ENCODE peak calls at places on chromosome 15, in nine cellular contexts. V, D, A, M, I, P, U, G and X are unnamed samples.
A peak's percentile ranks its signal among the peaks of the same experiment; 100 is the strongest.

GRCh38 chr15:34039506-34040123 is 611 bp upstream of the AVEN start:
- DNase-seq in V (no peak), D (peak; percentile 34), A (peak; percentile 45), M (peak; percentile 43), I (no peak), P (no peak), U (no peak), G (no peak), X (no peak)

GRCh38 chr15:73695773-73696640 is 11.8 kb downstream of the CD276 start:
- DNase-seq in V (no peak), D (no peak), A (no peak), M (no peak), I (no peak), P (no peak), U (no peak), G (no peak), X (no peak)

GRCh38 chr15:100705065-100705464 is 102.7 kb downstream of the ASB7 start:
- DNase-seq in V (no peak), D (no peak), A (no peak), M (no peak), I (no peak), P (no peak), U (no peak), G (peak; percentile 37), X (no peak)

GRCh38 chr15:76935620-76936019 is 4.1 kb downstream of the RCN2 start:
- DNase-seq in V (no peak), D (no peak), A (no peak), M (no peak), I (no peak), P (no peak), U (no peak), G (no peak), X (no peak)

GRCh38 chr15:77044228-77045042 is 26.5 kb downstream of the TSPAN3 start:
- DNase-seq in V (no peak), D (no peak), A (no peak), M (no peak), I (no peak), P (peak; percentile 60), U (no peak), G (no peak), X (no peak)

GRCh38 chr15:84982301-84982920 is 755 bp downstream of the PDE8A start:
- DNase-seq in V (peak; percentile 52), D (peak; percentile 44), A (peak; percentile 18), M (peak; percentile 48), I (peak; percentile 82), P (peak; percentile 38), U (peak; percentile 62), G (peak; percentile 90), X (peak; percentile 71)

GRCh38 chr15:80174017-80174746 is 21.4 kb downstream of the FAH start:
- DNase-seq in V (peak; percentile 73), D (peak; percentile 86), A (peak; percentile 83), M (peak; percentile 89), I (no peak), P (peak; percentile 88), U (peak; percentile 86), G (no peak), X (peak; percentile 92)

GRCh38 chr15:75891895-75892294 is 11.8 kb upstream of the FBXO22 start:
- DNase-seq in V (no peak), D (peak; percentile 80), A (peak; percentile 96), M (peak; percentile 87), I (no peak), P (peak; percentile 77), U (no peak), G (no peak), X (no peak)

GRCh38 chr15:65154720-65155119 is 21.1 kb upstream of the PDCD7 start:
- DNase-seq in V (no peak), D (no peak), A (no peak), M (no peak), I (no peak), P (no peak), U (no peak), G (no peak), X (no peak)
- H3K4me3 ChIP-seq in V (no peak overlapping the region), D (no peak overlapping the region), A (no peak overlapping the region), M (no peak overlapping the region), I (no peak overlapping the region), P (no peak overlapping the region), U (no peak overlapping the region), G (no peak overlapping the region), X (no peak overlapping the region)

GRCh38 chr15:89379818-89380217 is 45.2 kb upstream of the POLG start:
- DNase-seq in V (no peak), D (no peak), A (no peak), M (no peak), I (no peak), P (no peak), U (no peak), G (no peak), X (no peak)
- H3K4me3 ChIP-seq in V (peak overlapping the region; percentile 74), D (no peak overlapping the region), A (no peak overlapping the region), M (no peak overlapping the region), I (no peak overlapping the region), P (no peak overlapping the region), U (no peak overlapping the region), G (no peak overlapping the region), X (no peak overlapping the region)

GRCh38 chr15:23690015-23690414 is 2.9 kb upstream of the NDN start:
- DNase-seq in V (no peak), D (no peak), A (no peak), M (no peak), I (no peak), P (no peak), U (no peak), G (no peak), X (no peak)

GRCh38 chr15:23690450-23690852 is 3.3 kb upstream of the NDN start:
- DNase-seq in V (peak; percentile 76), D (peak; percentile 86), A (peak; percentile 61), M (peak; percentile 62), I (no peak), P (peak; percentile 76), U (peak; percentile 57), G (no peak), X (peak; percentile 82)

GRCh38 chr15:23686466-23687142 is 501 bp downstream of the NDN start:
- DNase-seq in V (peak; percentile 27), D (peak; percentile 11), A (peak; percentile 4), M (peak; percentile 11), I (peak; percentile 71), P (peak; percentile 3), U (no peak), G (no peak), X (no peak)

DNA sequence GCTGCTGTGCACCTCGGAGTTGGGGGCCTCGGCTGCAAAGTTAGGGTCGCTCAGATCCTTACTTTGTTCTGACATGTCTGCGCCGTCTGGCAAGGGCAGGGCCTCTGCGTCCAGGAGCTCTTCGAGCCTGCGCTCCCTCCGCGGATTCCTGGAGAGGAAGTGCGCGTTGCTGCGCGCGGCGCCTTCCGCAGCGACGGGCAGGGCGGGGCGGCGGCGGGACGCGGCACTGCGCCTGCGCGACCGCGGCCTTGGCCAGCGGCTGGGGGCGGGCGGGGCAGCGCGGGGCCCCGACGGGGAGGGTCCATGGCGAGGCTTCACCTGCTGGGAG is at the start of gene NDN:
- DNase-seq in V (peak; percentile 83), D (peak; percentile 68), A (peak; percentile 52), M (peak; percentile 68), I (peak; percentile 78), P (peak; percentile 57), U (peak; percentile 53), G (no peak), X (peak; percentile 48)
- H3K4me3 ChIP-seq in V (peak within 1 kb of the TSS; percentile 62), D (peak within 1 kb of the TSS; percentile 59), A (peak within 1 kb of the TSS; percentile 96), M (peak within 1 kb of the TSS; percentile 43), I (peak within 1 kb of the TSS; percentile 55), P (no peak within 1 kb of the TSS), U (peak within 1 kb of the TSS; percentile 48), G (peak within 1 kb of the TSS; percentile 15), X (peak within 1 kb of the TSS; percentile 71)

DNA sequence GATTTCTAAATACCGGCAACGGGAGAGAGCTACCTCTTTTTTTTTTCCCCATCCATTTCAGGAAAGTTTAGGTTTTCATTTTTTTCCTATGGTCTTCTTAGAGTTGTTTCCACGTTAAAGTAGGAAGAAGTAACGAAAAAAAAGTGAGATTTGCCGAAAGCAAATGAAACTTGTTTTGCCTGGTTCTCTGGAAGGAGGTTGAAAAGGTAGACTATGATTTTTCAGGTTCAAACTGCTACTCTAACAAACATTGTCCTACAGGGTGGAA is 18.6 kb upstream of the CHD2 start:
- DNase-seq in V (no peak), D (no peak), A (no peak), M (no peak), I (no peak), P (no peak), U (no peak), G (no peak), X (no peak)
- H3K4me3 ChIP-seq in V (peak overlapping the region; percentile 52), D (no peak overlapping the region), A (no peak overlapping the region), M (no peak overlapping the region), I (peak overlapping the region; percentile 62), P (no peak overlapping the region), U (peak overlapping the region; percentile 37), G (no peak overlapping the region), X (no peak overlapping the region)

DNA sequence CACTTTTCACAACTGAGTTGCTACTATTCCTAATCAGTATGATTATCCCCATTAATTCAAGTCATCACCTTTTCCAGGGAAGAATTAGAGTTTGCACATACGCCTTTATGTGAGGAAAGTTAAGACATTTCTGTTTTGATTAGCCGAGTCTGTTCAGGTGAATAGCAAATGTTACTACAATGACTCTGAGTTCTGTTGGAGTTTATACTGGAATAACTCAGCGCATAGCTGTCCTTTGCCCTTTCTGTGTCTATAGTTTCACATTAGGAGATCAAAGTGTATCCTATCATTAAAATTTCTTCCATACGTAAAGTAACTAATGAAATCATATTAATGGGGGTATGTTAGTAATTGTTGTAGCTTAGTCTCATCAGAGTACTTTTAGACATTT is 4.9 kb downstream of the RAB8B start:
- DNase-seq in V (no peak), D (no peak), A (no peak), M (no peak), I (no peak), P (no peak), U (no peak), G (no peak), X (no peak)
- H3K4me3 ChIP-seq in V (no peak overlapping the region), D (no peak overlapping the region), A (no peak overlapping the region), M (no peak overlapping the region), I (no peak overlapping the region), P (no peak overlapping the region), U (no peak overlapping the region), G (no peak overlapping the region), X (no peak overlapping the region)